ENCODE peak calls at places on chromosomes 16 and 17, in eight cellular contexts. V, T, M, S, D, F, E and I are unnamed samples.

GRCh38 chr17:72122668-72123495 is 2.1 kb downstream of the SOX9 start:
- DNase-seq in V (peak), T (peak), M (peak), S (no peak), D (peak), F (no peak), E (peak), I (peak)

GRCh38 chr16:78184554-78185183 is 85.2 kb downstream of the WWOX start:
- DNase-seq in V (no peak), T (no peak), M (no peak), S (no peak), D (no peak), F (no peak), E (peak), I (no peak)

GRCh38 chr16:12758031-12758669 is 45.5 kb downstream of the CPPED1 start:
- DNase-seq in V (no peak), T (no peak), M (no peak), S (no peak), D (no peak), F (no peak), E (no peak), I (no peak)

GRCh38 chr16:20740007-20740883 is 1.4 kb downstream of the THUMPD1 start:
- DNase-seq in V (peak), T (peak), M (no peak), S (peak), D (no peak), F (no peak), E (peak), I (peak)

GRCh38 chr16:87874639-87875472 is 5.5 kb upstream of the SLC7A5 start:
- DNase-seq in V (no peak), T (no peak), M (no peak), S (no peak), D (no peak), F (peak), E (no peak), I (peak)

GRCh38 chr17:76379646-76380376 is 4.6 kb upstream of the SPHK1 start:
- DNase-seq in V (no peak), T (no peak), M (no peak), S (no peak), D (no peak), F (no peak), E (no peak), I (no peak)

GRCh38 chr17:35117984-35118383 is 1.7 kb downstream of the RAD51D start:
- DNase-seq in V (no peak), T (peak), M (no peak), S (no peak), D (no peak), F (peak), E (peak), I (peak)

GRCh38 chr16:4016648-4017047 is 99.6 kb downstream of the ADCY9 start:
- DNase-seq in V (no peak), T (no peak), M (no peak), S (no peak), D (no peak), F (no peak), E (no peak), I (no peak)

GRCh38 chr17:40473573-40474365 is 27.7 kb downstream of the TNS4 start:
- DNase-seq in V (no peak), T (no peak), M (no peak), S (no peak), D (no peak), F (no peak), E (no peak), I (no peak)

GRCh38 chr16:17520567-17520966 is 49.8 kb upstream of the XYLT1 start:
- DNase-seq in V (no peak), T (peak), M (no peak), S (no peak), D (no peak), F (no peak), E (no peak), I (no peak)

GRCh38 chr16:30965436-30965835 is 7.9 kb downstream of the SETD1A start:
- DNase-seq in V (no peak), T (no peak), M (no peak), S (no peak), D (no peak), F (no peak), E (no peak), I (no peak)
- TF ChIP-seq CTCF in V (no peak), T (no peak), M (no peak), S (no peak), D (no peak), F (no peak), E (no peak), I (no peak)

GRCh38 chr17:39009471-39010085 is 42.4 kb upstream of the FBXO47 start:
- DNase-seq in V (no peak), T (no peak), M (no peak), S (no peak), D (no peak), F (no peak), E (no peak), I (no peak)

GRCh38 chr17:39014795-39015545 is 47.8 kb upstream of the FBXO47 start:
- DNase-seq in V (no peak), T (no peak), M (no peak), S (no peak), D (no peak), F (no peak), E (no peak), I (no peak)

GRCh38 chr17:39012725-39013124 is 45.5 kb upstream of the FBXO47 start:
- DNase-seq in V (no peak), T (no peak), M (no peak), S (no peak), D (no peak), F (no peak), E (no peak), I (no peak)

GRCh38 chr17:39014044-39014794 is 47.0 kb upstream of the FBXO47 start:
- DNase-seq in V (peak), T (peak), M (no peak), S (no peak), D (no peak), F (no peak), E (peak), I (no peak)

DNA sequence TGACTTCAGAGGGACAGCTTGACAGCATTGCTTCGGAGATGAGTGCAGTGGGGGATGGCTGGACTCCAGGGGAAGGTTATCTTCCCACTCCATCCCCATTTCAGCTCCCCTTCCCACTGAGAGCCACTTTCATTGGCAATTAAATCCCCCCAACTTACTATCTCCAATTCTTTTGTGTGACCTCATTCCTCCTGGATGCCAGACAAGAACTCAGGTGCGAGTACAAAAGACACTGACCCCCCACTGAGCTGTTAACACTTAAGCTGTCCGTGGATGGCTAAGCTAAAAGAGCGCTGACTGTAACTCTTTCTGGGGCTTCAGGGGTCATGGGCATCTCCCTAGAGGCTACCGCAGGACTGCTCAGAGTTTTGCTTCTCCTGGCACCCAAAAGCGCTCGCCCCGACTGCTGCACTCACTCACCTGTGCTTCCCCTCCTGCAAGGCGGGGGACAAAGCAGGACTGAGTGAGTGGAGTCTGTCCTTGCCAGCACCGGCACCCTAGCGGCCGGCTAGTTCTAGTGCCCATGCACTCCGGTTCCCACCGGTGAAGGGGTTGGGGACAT is 44.8 kb upstream of the FBXO47 start:
- DNase-seq in V (no peak), T (no peak), M (no peak), S (peak), D (no peak), F (no peak), E (no peak), I (no peak)
- TF ChIP-seq CTCF in V (peak), T (no peak), M (no peak), S (no peak), D (no peak), F (no peak), E (no peak), I (no peak)

GRCh38 chr16:85183564-85183963 is 71.3 kb upstream of the CIBAR2 start:
- DNase-seq in V (no peak), T (no peak), M (no peak), S (no peak), D (no peak), F (no peak), E (no peak), I (no peak)

GRCh38 chr16:85184404-85184803 is 72.1 kb upstream of the CIBAR2 start:
- DNase-seq in V (no peak), T (no peak), M (no peak), S (no peak), D (no peak), F (no peak), E (no peak), I (no peak)

GRCh38 chr16:85187002-85187401 is 74.7 kb upstream of the CIBAR2 start:
- DNase-seq in V (no peak), T (peak), M (no peak), S (no peak), D (no peak), F (no peak), E (no peak), I (no peak)

GRCh38 chr16:85185701-85186100 is 73.4 kb upstream of the CIBAR2 start:
- DNase-seq in V (no peak), T (no peak), M (no peak), S (no peak), D (no peak), F (no peak), E (no peak), I (no peak)

DNA sequence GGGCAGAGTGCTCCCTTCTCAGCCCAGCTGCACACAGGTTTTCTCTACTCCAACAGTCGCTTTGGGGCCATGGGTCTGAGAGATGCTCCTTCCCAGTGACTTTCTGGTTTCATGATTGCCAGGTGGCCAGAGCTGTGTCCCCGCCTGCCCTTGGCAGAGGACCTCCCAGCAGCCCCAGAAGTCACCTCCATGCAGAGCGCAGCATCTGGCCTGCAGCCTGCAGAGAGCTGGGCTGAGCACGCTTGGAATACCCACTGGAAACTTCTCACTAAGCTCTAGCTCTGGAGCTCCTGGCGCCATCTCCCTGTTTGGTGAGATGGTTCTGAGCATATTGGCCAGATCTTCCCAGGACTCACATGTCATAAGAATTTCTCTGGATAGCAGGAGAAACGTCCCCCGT is 73.0 kb upstream of the CIBAR2 start:
- DNase-seq in V (no peak), T (no peak), M (no peak), S (no peak), D (no peak), F (no peak), E (no peak), I (no peak)
- TF ChIP-seq CTCF in V (no peak), T (no peak), M (no peak), S (no peak), D (no peak), F (no peak), E (no peak), I (no peak)

GRCh38 chr16:66786551-66786950 is 14.8 kb downstream of the TERB1 start:
- DNase-seq in V (no peak), T (no peak), M (no peak), S (no peak), D (no peak), F (no peak), E (no peak), I (no peak)

GRCh38 chr16:66790130-66790733 is 11.2 kb downstream of the TERB1 start:
- DNase-seq in V (no peak), T (no peak), M (no peak), S (no peak), D (no peak), F (no peak), E (no peak), I (no peak)

GRCh38 chr16:66787427-66787826 is 14.0 kb downstream of the TERB1 start:
- DNase-seq in V (no peak), T (no peak), M (no peak), S (no peak), D (no peak), F (no peak), E (no peak), I (no peak)
- TF ChIP-seq CTCF in V (no peak), T (no peak), M (no peak), S (no peak), D (no peak), F (no peak), E (no peak), I (no peak)

GRCh38 chr17:2175294-2175628 is 120.4 kb downstream of the HIC1 start:
- DNase-seq in V (no peak), T (no peak), M (no peak), S (no peak), D (no peak), F (no peak), E (no peak), I (no peak)
- TF ChIP-seq CTCF in V (no peak), T (no peak), M (no peak), S (no peak), D (no peak), F (no peak), E (no peak), I (no peak)

GRCh38 chr16:10202650-10203049 is 20.4 kb upstream of the GRIN2A start:
- DNase-seq in V (peak), T (no peak), M (no peak), S (no peak), D (no peak), F (no peak), E (peak), I (no peak)
- TF ChIP-seq CTCF in V (peak), T (no peak), M (no peak), S (no peak), D (peak), F (no peak), E (peak), I (no peak)

DNA sequence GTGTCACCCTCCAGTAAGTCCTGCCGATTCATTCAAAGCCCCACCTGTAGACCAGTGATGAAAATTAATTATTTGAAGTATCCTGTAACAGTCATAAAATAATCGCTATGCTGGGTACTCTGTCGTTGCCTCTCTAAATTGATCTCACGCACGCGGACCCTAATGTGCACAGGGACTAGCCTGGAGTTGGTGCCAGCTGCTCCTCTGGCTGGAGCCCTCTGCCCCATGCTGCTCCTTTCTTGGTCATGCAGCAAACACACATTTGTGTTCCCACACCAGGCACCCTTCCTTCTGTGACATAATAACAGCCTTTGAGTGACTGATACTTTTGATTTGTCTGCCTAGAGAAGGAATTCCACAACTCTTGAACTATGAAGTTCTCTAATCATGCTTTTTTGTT is 16.0 kb downstream of the RAB11FIP3 start:
- DNase-seq in V (no peak), T (no peak), M (no peak), S (no peak), D (no peak), F (no peak), E (no peak), I (no peak)
- TF ChIP-seq CTCF in V (no peak), T (no peak), M (no peak), S (no peak), D (no peak), F (no peak), E (no peak), I (no peak)

DNA sequence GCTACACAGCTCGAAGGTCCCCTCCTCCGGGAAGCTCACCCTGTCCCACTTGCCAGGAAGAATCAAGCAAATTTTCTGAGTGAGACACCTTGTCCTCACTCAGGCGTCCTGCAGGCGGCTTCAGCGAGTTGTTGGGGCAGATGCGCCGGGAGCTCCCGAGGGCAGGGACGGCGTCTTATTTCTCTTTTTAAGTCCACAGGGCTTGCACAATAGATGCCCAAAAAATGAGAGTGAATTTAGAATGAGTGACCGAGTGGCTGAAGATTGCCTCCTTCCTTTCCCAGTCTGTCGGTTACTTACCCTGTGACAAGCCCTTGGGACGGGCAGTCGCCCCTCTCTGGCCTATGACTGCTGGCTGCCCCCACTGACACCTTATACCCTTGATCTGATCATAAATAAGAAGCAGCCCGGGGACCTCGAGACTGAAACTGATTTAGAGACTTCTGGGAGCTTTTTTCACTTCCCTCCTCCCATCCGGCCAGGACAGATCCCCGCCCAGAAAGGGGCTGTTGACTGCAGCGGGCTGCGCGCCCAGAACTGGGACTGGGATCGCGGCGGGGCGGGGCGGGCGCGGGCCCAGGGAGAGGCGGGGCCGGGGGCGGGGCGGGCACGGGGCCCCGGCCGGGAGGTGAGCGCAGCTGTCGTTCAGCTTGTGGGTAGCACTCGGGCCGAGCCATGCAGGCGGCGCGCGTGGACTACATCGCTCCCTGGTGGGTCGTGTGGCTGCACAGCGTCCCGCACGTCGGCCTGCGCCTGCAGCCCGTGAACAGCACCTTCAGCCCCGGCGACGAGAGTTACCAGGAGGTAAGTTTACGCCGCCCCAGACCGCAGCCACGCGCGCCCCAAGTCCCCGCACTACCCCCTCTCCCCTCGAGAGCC is at the start of gene TTYH2:
- DNase-seq in V (peak), T (peak), M (peak), S (peak), D (peak), F (peak), E (peak), I (peak)
- TF ChIP-seq CTCF in V (no peak), T (peak), M (no peak), S (peak), D (peak), F (peak), E (peak), I (peak)

GRCh38 chr16:11354733-11355574 is 9.7 kb downstream of the RMI2 start:
- DNase-seq in V (no peak), T (peak), M (no peak), S (no peak), D (no peak), F (peak), E (no peak), I (peak)
- TF ChIP-seq CTCF in V (no peak), T (no peak), M (no peak), S (no peak), D (no peak), F (no peak), E (no peak), I (no peak)

GRCh38 chr17:17570207-17570797 is 21.2 kb downstream of the PEMT start:
- DNase-seq in V (peak), T (no peak), M (no peak), S (peak), D (peak), F (no peak), E (peak), I (peak)
- TF ChIP-seq CTCF in V (peak), T (peak), M (no peak), S (peak), D (peak), F (no peak), E (peak), I (no peak)